ENCODE peak calls at places on chromosomes 7 and 10, in ten cellular contexts. T, G, I, M, K, V, X, A, P and W are unnamed samples.

GRCh38 chr7:17307558-17307957 is 9.1 kb downstream of the AHR start:
- DNase-seq in T (no peak), G (no peak), I (no peak), M (no peak), K (no peak), V (no peak), X (no peak), A (no peak), P (no peak), W (no peak)

GRCh38 chr10:10826125-10826524 is 191.5 kb upstream of the CELF2 start:
- DNase-seq in T (no peak), G (no peak), I (no peak), M (no peak), K (no peak), V (no peak), X (no peak), A (no peak), P (no peak), W (no peak)

GRCh38 chr7:92709912-92710311 is 119.7 kb upstream of the FAM133B start:
- DNase-seq in T (no peak), G (no peak), I (no peak), M (no peak), K (no peak), V (no peak), X (no peak), A (no peak), P (no peak), W (no peak)

GRCh38 chr10:80194373-80195045 is 10.8 kb downstream of the ANXA11 start:
- DNase-seq in T (no peak), G (no peak), I (no peak), M (no peak), K (no peak), V (no peak), X (no peak), A (no peak), P (no peak), W (no peak)

GRCh38 chr7:131735151-131735550 is 178.7 kb upstream of the PODXL start:
- DNase-seq in T (no peak), G (no peak), I (no peak), M (no peak), K (no peak), V (peak; percentile 60), X (no peak), A (no peak), P (no peak), W (no peak)

GRCh38 chr7:130595986-130596385 is 72.6 kb downstream of the COPG2 start:
- DNase-seq in T (no peak), G (no peak), I (no peak), M (no peak), K (no peak), V (no peak), X (no peak), A (no peak), P (no peak), W (no peak)

GRCh38 chr7:44289341-44290249 is 35.8 kb downstream of the CAMK2B start:
- DNase-seq in T (no peak), G (no peak), I (no peak), M (no peak), K (no peak), V (no peak), X (no peak), A (no peak), P (no peak), W (no peak)

GRCh38 chr7:2926120-2926897 is 82.2 kb upstream of the GNA12 start:
- DNase-seq in T (no peak), G (no peak), I (no peak), M (no peak), K (no peak), V (no peak), X (no peak), A (no peak), P (no peak), W (no peak)

GRCh38 chr10:47137311-47137851 is 162.6 kb upstream of the GDF10 start:
- DNase-seq in T (no peak), G (peak; percentile 58), I (no peak), M (no peak), K (peak; percentile 24), V (no peak), X (no peak), A (peak; percentile 36), P (no peak), W (no peak)

GRCh38 chr10:5071411-5072198 is 22.6 kb upstream of the AKR1C3 start:
- DNase-seq in T (peak; percentile 36), G (no peak), I (peak; percentile 55), M (peak; percentile 60), K (peak; percentile 68), V (peak; percentile 94), X (no peak), A (peak; percentile 73), P (no peak), W (no peak)

GRCh38 chr7:46291064-46291463 is 370.0 kb upstream of the IGFBP3 start:
- DNase-seq in T (no peak), G (peak; percentile 52), I (no peak), M (no peak), K (no peak), V (no peak), X (no peak), A (peak; percentile 8), P (no peak), W (no peak)

GRCh38 chr10:78139336-78139735 is 105.7 kb downstream of the RPS24 start:
- DNase-seq in T (no peak), G (no peak), I (no peak), M (no peak), K (no peak), V (no peak), X (no peak), A (no peak), P (no peak), W (no peak)

GRCh38 chr10:43594944-43595589 is 11.2 kb upstream of the ZNF485 start:
- DNase-seq in T (no peak), G (no peak), I (no peak), M (no peak), K (no peak), V (no peak), X (no peak), A (no peak), P (no peak), W (no peak)

GRCh38 chr10:60282771-60283353 is 106.8 kb downstream of the ANK3 start:
- DNase-seq in T (no peak), G (no peak), I (no peak), M (no peak), K (peak; percentile 28), V (peak; percentile 61), X (no peak), A (no peak), P (no peak), W (no peak)

GRCh38 chr7:1823376-1824150 is 153.5 kb downstream of the ELFN1 start:
- DNase-seq in T (no peak), G (no peak), I (no peak), M (no peak), K (no peak), V (no peak), X (no peak), A (no peak), P (no peak), W (no peak)

GRCh38 chr7:118153551-118154177 is 30.3 kb upstream of the LSM8 start:
- DNase-seq in T (no peak), G (peak; percentile 6), I (no peak), M (peak; percentile 46), K (no peak), V (peak; percentile 54), X (no peak), A (peak; percentile 25), P (no peak), W (peak; percentile 3)

GRCh38 chr10:30088178-30088577 is 28.8 kb upstream of the JCAD start:
- DNase-seq in T (no peak), G (no peak), I (no peak), M (no peak), K (no peak), V (no peak), X (peak; percentile 1), A (no peak), P (no peak), W (no peak)

GRCh38 chr10:100053686-100054460 is 27.8 kb downstream of the CPN1 start:
- DNase-seq in T (no peak), G (no peak), I (no peak), M (no peak), K (no peak), V (no peak), X (no peak), A (no peak), P (no peak), W (no peak)

GRCh38 chr10:83516788-83517187 is 622.5 kb upstream of the GHITM start:
- DNase-seq in T (no peak), G (no peak), I (no peak), M (no peak), K (no peak), V (no peak), X (no peak), A (no peak), P (no peak), W (no peak)

GRCh38 chr10:110008518-110009339 is 945 bp downstream of the ADD3 start:
- DNase-seq in T (peak; percentile 15), G (peak; percentile 17), I (peak; percentile 55), M (peak; percentile 3), K (peak; percentile 13), V (peak; percentile 74), X (no peak), A (peak; percentile 73), P (no peak), W (peak; percentile 24)

GRCh38 chr7:77157446-77157845 is 35.0 kb downstream of the CCDC146 start:
- DNase-seq in T (no peak), G (no peak), I (no peak), M (no peak), K (no peak), V (no peak), X (no peak), A (no peak), P (no peak), W (peak; percentile 62)

GRCh38 chr7:80870806-80871205 is 48.0 kb downstream of the SEMA3C start:
- DNase-seq in T (no peak), G (no peak), I (no peak), M (no peak), K (no peak), V (no peak), X (no peak), A (no peak), P (no peak), W (no peak)

GRCh38 chr7:31079126-31079918 is 27.2 kb downstream of the ADCYAP1R1 start:
- DNase-seq in T (no peak), G (no peak), I (no peak), M (no peak), K (no peak), V (no peak), X (no peak), A (no peak), P (no peak), W (no peak)

GRCh38 chr7:38798552-38799267 is 110.3 kb downstream of the VPS41 start:
- DNase-seq in T (no peak), G (no peak), I (no peak), M (no peak), K (no peak), V (no peak), X (peak; percentile 83), A (no peak), P (no peak), W (no peak)

GRCh38 chr7:128726031-128726430 is 13.1 kb upstream of the CALU start:
- DNase-seq in T (no peak), G (no peak), I (no peak), M (no peak), K (no peak), V (no peak), X (no peak), A (no peak), P (no peak), W (no peak)

GRCh38 chr10:30818010-30818660 is 188.6 kb upstream of the LYZL2 start:
- DNase-seq in T (peak; percentile 77), G (no peak), I (no peak), M (no peak), K (no peak), V (peak; percentile 93), X (no peak), A (no peak), P (no peak), W (no peak)

GRCh38 chr10:97924678-97925077 is 75.0 kb downstream of the GOLGA7B start:
- DNase-seq in T (no peak), G (no peak), I (no peak), M (no peak), K (no peak), V (no peak), X (no peak), A (no peak), P (no peak), W (no peak)

GRCh38 chr10:4046722-4047354 is 261.8 kb upstream of the KLF6 start:
- DNase-seq in T (no peak), G (no peak), I (no peak), M (no peak), K (no peak), V (no peak), X (no peak), A (no peak), P (no peak), W (no peak)